ENCODE peak calls at places on chromosomes 11 and 22, in seven cellular contexts. One of them, this sample, is unnamed.

GRCh38 chr11:68282861-68283230 is 11.1 kb upstream of the C11orf24 start:
- DNase-seq in hepatocyte: no peak
- DNase-seq in HCT116: no peak
- DNase-seq in GM23248: no peak
- DNase-seq in GM23338: no peak
- DNase-seq in neural progenitor cell: no peak
- DNase-seq in OCI-LY7: no peak
- DNase-seq in this sample: no peak

GRCh38 chr11:108580645-108581044 is 12.9 kb downstream of the EXPH5 start:
- DNase-seq in neural progenitor cell: no peak
- DNase-seq in GM23248: no peak
- DNase-seq in hepatocyte: no peak
- DNase-seq in OCI-LY7: no peak
- DNase-seq in HCT116: no peak
- DNase-seq in GM23338: no peak
- DNase-seq in this sample: no peak

GRCh38 chr22:31425331-31426050 is 26.1 kb downstream of the DRG1 start:
- DNase-seq in OCI-LY7: no peak
- DNase-seq in hepatocyte: no peak
- DNase-seq in GM23248: peak
- DNase-seq in neural progenitor cell: no peak
- DNase-seq in HCT116: no peak
- DNase-seq in GM23338: no peak
- DNase-seq in this sample: no peak

GRCh38 chr22:43537019-43537585 is 125.3 kb downstream of the MPPED1 start:
- DNase-seq in HCT116: no peak
- DNase-seq in neural progenitor cell: no peak
- DNase-seq in OCI-LY7: peak
- DNase-seq in GM23248: no peak
- DNase-seq in GM23338: no peak
- DNase-seq in hepatocyte: no peak
- DNase-seq in this sample: no peak

GRCh38 chr22:25759825-25760231 is 17.8 kb downstream of the MYO18B start:
- DNase-seq in GM23248: peak
- DNase-seq in hepatocyte: peak
- DNase-seq in HCT116: no peak
- DNase-seq in GM23338: no peak
- DNase-seq in neural progenitor cell: no peak
- DNase-seq in OCI-LY7: no peak
- DNase-seq in this sample: no peak

GRCh38 chr22:45923212-45923611 is 53.8 kb downstream of the WNT7B start:
- DNase-seq in OCI-LY7: no peak
- DNase-seq in hepatocyte: no peak
- DNase-seq in GM23248: no peak
- DNase-seq in HCT116: no peak
- DNase-seq in neural progenitor cell: no peak
- DNase-seq in GM23338: no peak
- DNase-seq in this sample: no peak

GRCh38 chr11:78019808-78020207 is 3.3 kb downstream of the KCTD14 start:
- DNase-seq in GM23248: no peak
- DNase-seq in GM23338: no peak
- DNase-seq in OCI-LY7: no peak
- DNase-seq in HCT116: no peak
- DNase-seq in neural progenitor cell: no peak
- DNase-seq in hepatocyte: no peak
- DNase-seq in this sample: no peak

GRCh38 chr11:33970984-33971466 is 79.1 kb upstream of the LMO2 start:
- DNase-seq in hepatocyte: peak
- DNase-seq in HCT116: peak
- DNase-seq in neural progenitor cell: peak
- DNase-seq in GM23248: peak
- DNase-seq in GM23338: peak
- DNase-seq in OCI-LY7: peak
- DNase-seq in this sample: no peak

GRCh38 chr11:95066721-95067041 is at the start of gene SRSF8:
- DNase-seq in hepatocyte: no peak
- DNase-seq in OCI-LY7: no peak
- DNase-seq in neural progenitor cell: no peak
- DNase-seq in GM23338: no peak
- DNase-seq in HCT116: peak
- DNase-seq in GM23248: no peak
- DNase-seq in this sample: peak

GRCh38 chr22:31736458-31736857 is 13.5 kb downstream of the PRR14L start:
- DNase-seq in neural progenitor cell: no peak
- DNase-seq in HCT116: no peak
- DNase-seq in GM23248: no peak
- DNase-seq in hepatocyte: no peak
- DNase-seq in OCI-LY7: no peak
- DNase-seq in GM23338: no peak
- DNase-seq in this sample: no peak

GRCh38 chr11:115613986-115614625 is 109.9 kb upstream of the CADM1 start:
- DNase-seq in hepatocyte: peak
- DNase-seq in HCT116: no peak
- DNase-seq in GM23338: no peak
- DNase-seq in OCI-LY7: no peak
- DNase-seq in neural progenitor cell: no peak
- DNase-seq in GM23248: peak
- DNase-seq in this sample: no peak

GRCh38 chr22:46004105-46004866 is 27.3 kb upstream of the WNT7B start:
- DNase-seq in HCT116: no peak
- DNase-seq in GM23338: no peak
- DNase-seq in OCI-LY7: no peak
- DNase-seq in neural progenitor cell: no peak
- DNase-seq in hepatocyte: no peak
- DNase-seq in GM23248: no peak
- DNase-seq in this sample: peak

GRCh38 chr11:38315151-38315550 is 1717.1 kb upstream of the RAG2 start:
- DNase-seq in OCI-LY7: no peak
- DNase-seq in HCT116: no peak
- DNase-seq in hepatocyte: no peak
- DNase-seq in neural progenitor cell: no peak
- DNase-seq in GM23248: no peak
- DNase-seq in GM23338: no peak
- DNase-seq in this sample: no peak

GRCh38 chr22:37138879-37139561 is 10.7 kb downstream of the IL2RB start:
- DNase-seq in GM23338: no peak
- DNase-seq in hepatocyte: no peak
- DNase-seq in GM23248: no peak
- DNase-seq in HCT116: no peak
- DNase-seq in neural progenitor cell: no peak
- DNase-seq in OCI-LY7: no peak
- DNase-seq in this sample: no peak

GRCh38 chr22:44972363-44973083 is 37.3 kb downstream of the PHF21B start:
- DNase-seq in OCI-LY7: no peak
- DNase-seq in GM23248: no peak
- DNase-seq in HCT116: no peak
- DNase-seq in neural progenitor cell: no peak
- DNase-seq in hepatocyte: no peak
- DNase-seq in GM23338: no peak
- DNase-seq in this sample: no peak

GRCh38 chr11:64098318-64098831 is 62.6 kb downstream of the FLRT1 start:
- DNase-seq in OCI-LY7: no peak
- DNase-seq in HCT116: no peak
- DNase-seq in GM23248: no peak
- DNase-seq in hepatocyte: no peak
- DNase-seq in neural progenitor cell: no peak
- DNase-seq in GM23338: no peak
- DNase-seq in this sample: no peak

GRCh38 chr22:31083377-31083768 is 2.3 kb downstream of the SMTN start:
- DNase-seq in OCI-LY7: no peak
- DNase-seq in neural progenitor cell: no peak
- DNase-seq in GM23338: no peak
- DNase-seq in hepatocyte: no peak
- DNase-seq in GM23248: no peak
- DNase-seq in HCT116: no peak
- DNase-seq in this sample: no peak

GRCh38 chr11:67364783-67365525 is 8.4 kb downstream of the CLCF1 start:
- DNase-seq in GM23338: no peak
- DNase-seq in GM23248: no peak
- DNase-seq in HCT116: no peak
- DNase-seq in neural progenitor cell: no peak
- DNase-seq in hepatocyte: no peak
- DNase-seq in OCI-LY7: peak
- DNase-seq in this sample: no peak

GRCh38 chr11:73267122-73267846 is 4.9 kb upstream of the P2RY6 start:
- DNase-seq in HCT116: no peak
- DNase-seq in hepatocyte: no peak
- DNase-seq in neural progenitor cell: no peak
- DNase-seq in GM23248: no peak
- DNase-seq in GM23338: no peak
- DNase-seq in OCI-LY7: no peak
- DNase-seq in this sample: no peak

DNA sequence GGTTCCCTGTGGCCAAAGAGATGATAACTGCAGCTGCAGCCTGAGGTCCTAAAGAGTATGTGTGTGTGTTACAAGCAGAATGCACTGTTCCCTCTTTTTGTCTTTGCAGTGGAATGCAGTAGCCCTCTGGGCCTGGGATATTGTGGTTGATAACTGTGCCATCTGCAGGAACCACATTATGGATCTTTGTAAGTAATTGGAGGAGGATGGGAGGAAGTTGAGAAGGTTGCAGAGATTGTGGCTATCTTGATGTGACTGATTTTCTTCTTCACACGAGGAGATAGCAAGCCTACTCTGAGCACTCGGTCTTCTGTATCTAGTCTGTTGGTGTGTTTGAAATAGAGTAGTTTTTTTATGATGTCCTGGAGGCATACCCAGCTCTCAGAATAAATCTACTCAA is 2.3 kb downstream of the RBX1 start:
- DNase-seq in HCT116: no peak
- DNase-seq in neural progenitor cell: no peak
- DNase-seq in GM23248: no peak
- DNase-seq in hepatocyte: no peak
- DNase-seq in GM23338: no peak
- DNase-seq in OCI-LY7: no peak
- DNase-seq in this sample: no peak
- TF ChIP-seq EZH2phosphoT487 in HCT116: no peak
- TF ChIP-seq EZH2phosphoT487 in neural progenitor cell: no peak
- TF ChIP-seq EZH2phosphoT487 in GM23248: no peak
- TF ChIP-seq EZH2phosphoT487 in hepatocyte: no peak
- TF ChIP-seq EZH2phosphoT487 in GM23338: no peak
- TF ChIP-seq EZH2phosphoT487 in OCI-LY7: no peak
- TF ChIP-seq EZH2phosphoT487 in this sample: no peak

GRCh38 chr22:38411016-38411415 is 44.0 kb downstream of the KCNJ4 start:
- DNase-seq in hepatocyte: no peak
- DNase-seq in HCT116: no peak
- DNase-seq in GM23248: no peak
- DNase-seq in OCI-LY7: no peak
- DNase-seq in GM23338: no peak
- DNase-seq in neural progenitor cell: no peak
- DNase-seq in this sample: no peak

GRCh38 chr22:38413085-38414008 is 41.7 kb downstream of the KCNJ4 start:
- DNase-seq in OCI-LY7: no peak
- DNase-seq in GM23248: peak
- DNase-seq in GM23338: no peak
- DNase-seq in hepatocyte: peak
- DNase-seq in HCT116: no peak
- DNase-seq in neural progenitor cell: no peak
- DNase-seq in this sample: no peak

GRCh38 chr22:38414009-38414395 is 41.0 kb downstream of the KCNJ4 start:
- DNase-seq in GM23338: no peak
- DNase-seq in OCI-LY7: no peak
- DNase-seq in GM23248: no peak
- DNase-seq in HCT116: no peak
- DNase-seq in hepatocyte: no peak
- DNase-seq in neural progenitor cell: no peak
- DNase-seq in this sample: no peak

GRCh38 chr22:38415046-38415445 is 40.0 kb downstream of the KCNJ4 start:
- DNase-seq in HCT116: no peak
- DNase-seq in OCI-LY7: no peak
- DNase-seq in neural progenitor cell: peak
- DNase-seq in GM23248: no peak
- DNase-seq in GM23338: no peak
- DNase-seq in hepatocyte: peak
- DNase-seq in this sample: no peak

DNA sequence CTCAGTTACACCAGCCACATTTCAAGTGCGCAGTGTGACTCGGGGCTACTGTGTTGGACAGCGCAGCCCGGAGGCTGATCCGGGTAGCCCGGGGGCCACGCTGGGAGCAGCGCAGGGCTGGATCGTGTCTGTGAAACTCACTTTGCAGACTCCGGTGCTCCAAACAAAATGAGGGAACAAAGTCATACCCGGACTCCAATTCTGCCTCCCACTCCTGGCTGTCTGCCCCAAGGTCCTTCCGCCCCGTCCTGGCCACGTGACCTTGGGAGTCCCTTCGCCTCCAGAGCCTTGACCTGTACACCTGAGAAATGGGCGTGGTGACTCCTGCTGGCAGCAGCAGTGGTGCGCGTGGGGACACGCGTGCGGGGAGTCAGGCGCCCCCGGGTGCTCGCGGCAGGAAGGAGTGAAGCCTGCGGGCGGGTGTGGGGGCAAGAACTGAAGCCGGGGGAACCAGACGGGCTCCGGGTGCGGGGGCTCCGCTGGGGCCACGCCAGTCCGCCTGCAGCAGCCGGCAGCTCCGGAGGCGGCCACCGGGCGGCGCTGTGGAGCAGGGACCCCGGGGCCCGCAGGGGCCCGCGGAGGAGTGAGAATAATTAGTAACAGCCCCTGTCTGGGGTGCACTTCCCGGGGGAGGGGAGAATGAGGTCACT is 42.4 kb downstream of the KCNJ4 start:
- DNase-seq in HCT116: no peak
- DNase-seq in GM23338: peak
- DNase-seq in GM23248: peak
- DNase-seq in neural progenitor cell: peak
- DNase-seq in hepatocyte: peak
- DNase-seq in OCI-LY7: no peak
- DNase-seq in this sample: peak
- H2AFZ ChIP-seq in HCT116: peak
- H2AFZ ChIP-seq in GM23338: peak
- H2AFZ ChIP-seq in GM23248: peak
- H2AFZ ChIP-seq in neural progenitor cell: no peak
- H2AFZ ChIP-seq in hepatocyte: no peak
- H2AFZ ChIP-seq in OCI-LY7: no peak
- H2AFZ ChIP-seq in this sample: peak

DNA sequence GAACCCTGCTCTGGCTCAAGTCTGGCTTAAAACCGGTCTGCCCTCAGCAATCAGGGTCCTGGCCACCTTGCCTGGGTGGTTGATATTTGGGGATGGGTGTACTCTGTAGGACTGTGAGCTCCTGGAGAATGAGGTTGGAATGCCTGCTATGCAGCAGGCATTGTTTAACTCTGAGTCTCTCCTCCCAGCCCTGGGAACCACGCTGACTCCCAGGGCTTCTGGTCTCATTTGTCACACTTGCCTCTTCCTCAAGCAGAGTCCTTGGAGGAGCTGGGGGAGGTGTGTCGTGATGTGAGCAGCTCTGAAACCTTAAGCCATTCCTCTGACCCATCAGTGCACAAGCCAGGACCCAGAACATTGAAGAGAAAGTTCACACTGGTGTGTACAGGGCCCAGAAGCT is 340.1 kb downstream of the MN1 start:
- DNase-seq in GM23338: peak
- DNase-seq in GM23248: peak
- DNase-seq in hepatocyte: no peak
- DNase-seq in neural progenitor cell: peak
- DNase-seq in HCT116: no peak
- DNase-seq in OCI-LY7: no peak
- DNase-seq in this sample: no peak
- TF ChIP-seq EZH2phosphoT487 in GM23338: no peak
- TF ChIP-seq EZH2phosphoT487 in GM23248: no peak
- TF ChIP-seq EZH2phosphoT487 in hepatocyte: no peak
- TF ChIP-seq EZH2phosphoT487 in neural progenitor cell: no peak
- TF ChIP-seq EZH2phosphoT487 in HCT116: no peak
- TF ChIP-seq EZH2phosphoT487 in OCI-LY7: no peak
- TF ChIP-seq EZH2phosphoT487 in this sample: no peak

GRCh38 chr11:65851083-65851579 is 6.8 kb downstream of the CFL1 start:
- DNase-seq in HCT116: no peak
- DNase-seq in hepatocyte: peak
- DNase-seq in OCI-LY7: no peak
- DNase-seq in neural progenitor cell: peak
- DNase-seq in GM23338: peak
- DNase-seq in GM23248: no peak
- DNase-seq in this sample: no peak
- H2AFZ ChIP-seq in HCT116: no peak
- H2AFZ ChIP-seq in hepatocyte: no peak
- H2AFZ ChIP-seq in OCI-LY7: no peak
- H2AFZ ChIP-seq in neural progenitor cell: no peak
- H2AFZ ChIP-seq in GM23338: no peak
- H2AFZ ChIP-seq in GM23248: no peak
- H2AFZ ChIP-seq in this sample: no peak